ENCODE peak calls at places on chromosomes 13 and 19, in ten cellular contexts. N is fibroblast of mammary gland, S is right lobe of liver, P is dorsolateral prefrontal cortex, U is HT-29, W is nephron progenitor cell, R is transverse colon, E is BJ, Q is head of caudate nucleus, F is right cardiac atrium. L is an unnamed sample.

GRCh38 chr19:53088091-53088490 is 15.1 kb downstream of the ZNF160 start:
- DNase-seq in P (no peak), W (no peak), S (no peak), N (no peak), R (no peak), E (no peak), F (no peak), U (no peak), Q (no peak), L (no peak)

GRCh38 chr19:35142531-35143230 is 374 bp upstream of the FXYD7 start:
- DNase-seq in F (peak; percentile 57), N (no peak), S (no peak), E (no peak), R (peak; percentile 67), P (peak; percentile 59), U (no peak), W (peak; percentile 81), Q (peak; percentile 73), L (peak; percentile 27)

GRCh38 chr13:25046274-25046984 is 49.5 kb upstream of the PABPC3 start:
- DNase-seq in Q (peak; percentile 18), N (no peak), P (no peak), E (no peak), W (peak; percentile 51), R (no peak), F (no peak), S (no peak), U (no peak), L (no peak)

GRCh38 chr13:44404261-44405139 is 30.9 kb downstream of the SERP2 start:
- DNase-seq in P (no peak), F (no peak), U (peak; percentile 81), S (peak; percentile 90), Q (no peak), N (no peak), R (peak; percentile 38), W (peak; percentile 38), E (no peak), L (peak; percentile 15)

GRCh38 chr13:65085977-65086376 is 2144.2 kb downstream of the PCDH9 start:
- DNase-seq in N (no peak), P (no peak), U (no peak), R (no peak), Q (no peak), F (no peak), S (no peak), W (no peak), E (no peak), L (no peak)

GRCh38 chr19:45638930-45639729 is at the start of gene EML2:
- DNase-seq in S (peak; percentile 62), U (peak; percentile 57), F (peak; percentile 52), R (peak; percentile 80), P (no peak), E (no peak), N (no peak), Q (no peak), W (peak; percentile 83), L (peak; percentile 47)

GRCh38 chr13:55977436-55977835 is 1163.3 kb upstream of the PRR20A start:
- DNase-seq in S (no peak), N (no peak), R (no peak), Q (no peak), P (no peak), W (no peak), F (no peak), E (no peak), U (no peak), L (no peak)

GRCh38 chr19:296476-297225 is 5.4 kb upstream of the PLPP2 start:
- DNase-seq in W (no peak), R (peak; percentile 31), E (no peak), S (no peak), N (no peak), F (no peak), Q (no peak), P (no peak), U (no peak), L (no peak)

GRCh38 chr19:46629546-46630025 is 4.7 kb upstream of the PTGIR start:
- DNase-seq in R (no peak), F (peak; percentile 73), W (no peak), S (no peak), U (no peak), E (no peak), Q (no peak), P (no peak), N (no peak), L (peak; percentile 16)

GRCh38 chr13:41981961-41982723 is 21.2 kb upstream of the VWA8 start:
- DNase-seq in S (no peak), N (peak; percentile 58), E (no peak), R (no peak), P (no peak), W (no peak), U (no peak), Q (no peak), F (no peak), L (peak; percentile 40)

GRCh38 chr19:2059422-2060201 is 8.6 kb upstream of the MKNK2 start:
- DNase-seq in U (peak; percentile 72), E (no peak), R (peak; percentile 91), Q (peak; percentile 58), W (peak; percentile 61), F (peak; percentile 77), S (peak; percentile 97), P (no peak), N (peak; percentile 73), L (peak; percentile 88)

GRCh38 chr13:30679483-30680330 is 55.6 kb upstream of the ALOX5AP start:
- DNase-seq in Q (peak; percentile 43), S (no peak), W (peak; percentile 34), R (no peak), F (no peak), N (peak; percentile 51), U (peak; percentile 39), P (no peak), E (no peak), L (peak; percentile 26)

GRCh38 chr19:19371056-19371455 is 34.4 kb upstream of the GATAD2A start:
- DNase-seq in N (no peak), S (no peak), Q (no peak), W (no peak), F (no peak), P (no peak), U (no peak), E (no peak), R (peak; percentile 33), L (no peak)

GRCh38 chr19:15696654-15697194 is 23.8 kb downstream of the CYP4F12 start:
- DNase-seq in W (no peak), E (no peak), P (no peak), N (no peak), Q (no peak), R (no peak), S (no peak), U (no peak), F (no peak), L (no peak)

GRCh38 chr19:21698215-21698614 is 69.2 kb downstream of the ZNF100 start:
- DNase-seq in N (peak; percentile 18), S (no peak), E (no peak), P (no peak), U (peak; percentile 9), R (no peak), W (no peak), F (no peak), Q (no peak), L (peak; percentile 14)

GRCh38 chr13:79458436-79458835 is 22.5 kb upstream of the NDFIP2 start:
- DNase-seq in P (no peak), N (no peak), F (no peak), W (no peak), R (no peak), E (no peak), S (no peak), Q (no peak), U (no peak), L (no peak)

GRCh38 chr13:70893832-70894231 is 785.6 kb upstream of the KLHL1 start:
- DNase-seq in E (no peak), W (no peak), P (no peak), F (no peak), U (no peak), Q (no peak), R (no peak), N (no peak), S (no peak), L (no peak)

GRCh38 chr19:33293255-33294057 is 8.9 kb downstream of the CEBPA start:
- DNase-seq in U (peak; percentile 86), N (peak; percentile 85), P (no peak), E (peak; percentile 69), Q (no peak), F (no peak), S (peak; percentile 78), W (peak; percentile 74), R (peak; percentile 54), L (peak; percentile 68)

GRCh38 chr19:2083174-2083854 is 12.8 kb downstream of the MOB3A start:
- DNase-seq in P (no peak), F (no peak), E (no peak), S (no peak), R (peak; percentile 64), U (no peak), Q (no peak), N (no peak), W (no peak), L (no peak)

GRCh38 chr19:16041571-16042386 is 34.5 kb upstream of the TPM4 start:
- DNase-seq in Q (peak; percentile 85), U (peak; percentile 59), E (no peak), W (peak; percentile 91), S (peak; percentile 86), N (peak; percentile 77), F (peak; percentile 85), R (peak; percentile 90), P (peak; percentile 75), L (peak; percentile 61)

GRCh38 chr13:78376822-78377221 is 226.5 kb downstream of the POU4F1 start:
- DNase-seq in P (no peak), U (no peak), Q (no peak), W (no peak), E (no peak), R (no peak), F (no peak), S (no peak), N (no peak), L (no peak)

GRCh38 chr19:4380254-4380727 is 20.1 kb downstream of the SH3GL1 start:
- DNase-seq in R (no peak), W (no peak), Q (no peak), U (no peak), P (no peak), S (peak; percentile 56), N (no peak), F (peak; percentile 73), E (no peak), L (peak; percentile 63)